ENCODE peak calls at places on chromosomes 6 and 20, in ten cellular contexts. One of them, this sample, is unnamed. For H3K4me1, the result is how much of the 10 kb centered on the place peaks cover.

GRCh38 chr6:125375841-125376240 is 74.1 kb upstream of the HDDC2 start:
- DNase-seq in heart left ventricle: no peak
- DNase-seq in left ventricle myocardium inferior: no peak
- DNase-seq in mesendoderm: no peak
- DNase-seq in PC-3: no peak
- DNase-seq in tibial nerve: no peak
- DNase-seq in GM23248: peak
- DNase-seq in endodermal cell: no peak
- DNase-seq in upper lobe of right lung: no peak
- DNase-seq in tibial artery: no peak
- DNase-seq in this sample: no peak

GRCh38 chr20:24806896-24807676 is 142.0 kb upstream of the CST7 start:
- DNase-seq in heart left ventricle: no peak
- DNase-seq in left ventricle myocardium inferior: no peak
- DNase-seq in mesendoderm: no peak
- DNase-seq in PC-3: no peak
- DNase-seq in tibial nerve: no peak
- DNase-seq in GM23248: no peak
- DNase-seq in endodermal cell: no peak
- DNase-seq in upper lobe of right lung: no peak
- DNase-seq in tibial artery: no peak
- DNase-seq in this sample: peak

GRCh38 chr20:12927489-12927888 is 81.3 kb upstream of the SPTLC3 start:
- DNase-seq in heart left ventricle: no peak
- DNase-seq in left ventricle myocardium inferior: no peak
- DNase-seq in mesendoderm: no peak
- DNase-seq in PC-3: peak
- DNase-seq in tibial nerve: no peak
- DNase-seq in GM23248: peak
- DNase-seq in endodermal cell: no peak
- DNase-seq in upper lobe of right lung: no peak
- DNase-seq in tibial artery: no peak
- DNase-seq in this sample: no peak

GRCh38 chr6:7143161-7143974 is 35.6 kb downstream of the RREB1 start:
- DNase-seq in heart left ventricle: no peak
- DNase-seq in left ventricle myocardium inferior: no peak
- DNase-seq in mesendoderm: peak
- DNase-seq in PC-3: no peak
- DNase-seq in tibial nerve: no peak
- DNase-seq in GM23248: peak
- DNase-seq in endodermal cell: peak
- DNase-seq in upper lobe of right lung: no peak
- DNase-seq in tibial artery: no peak
- DNase-seq in this sample: peak

GRCh38 chr6:169935348-169935718 is 183.9 kb downstream of the ERMARD start:
- DNase-seq in heart left ventricle: no peak
- DNase-seq in left ventricle myocardium inferior: no peak
- DNase-seq in mesendoderm: peak
- DNase-seq in PC-3: peak
- DNase-seq in tibial nerve: no peak
- DNase-seq in GM23248: no peak
- DNase-seq in endodermal cell: no peak
- DNase-seq in upper lobe of right lung: no peak
- DNase-seq in tibial artery: no peak
- DNase-seq in this sample: no peak

GRCh38 chr6:125314019-125314581 is 12.3 kb upstream of the HDDC2 start:
- DNase-seq in heart left ventricle: peak
- DNase-seq in left ventricle myocardium inferior: peak
- DNase-seq in mesendoderm: peak
- DNase-seq in PC-3: peak
- DNase-seq in tibial nerve: peak
- DNase-seq in GM23248: peak
- DNase-seq in endodermal cell: peak
- DNase-seq in upper lobe of right lung: no peak
- DNase-seq in tibial artery: peak
- DNase-seq in this sample: peak

GRCh38 chr6:139107051-139107450 is 27.8 kb upstream of the HECA start:
- DNase-seq in heart left ventricle: no peak
- DNase-seq in left ventricle myocardium inferior: no peak
- DNase-seq in mesendoderm: no peak
- DNase-seq in PC-3: no peak
- DNase-seq in tibial nerve: no peak
- DNase-seq in GM23248: no peak
- DNase-seq in endodermal cell: no peak
- DNase-seq in upper lobe of right lung: no peak
- DNase-seq in tibial artery: no peak
- DNase-seq in this sample: no peak

GRCh38 chr20:59811681-59812171 is 121.7 kb downstream of the SYCP2 start:
- DNase-seq in heart left ventricle: no peak
- DNase-seq in left ventricle myocardium inferior: no peak
- DNase-seq in mesendoderm: no peak
- DNase-seq in PC-3: no peak
- DNase-seq in tibial nerve: peak
- DNase-seq in GM23248: no peak
- DNase-seq in endodermal cell: peak
- DNase-seq in upper lobe of right lung: no peak
- DNase-seq in tibial artery: no peak
- DNase-seq in this sample: no peak

GRCh38 chr6:27814665-27815424 is 97.4 kb downstream of the OR2B2 start:
- DNase-seq in heart left ventricle: peak
- DNase-seq in left ventricle myocardium inferior: no peak
- DNase-seq in mesendoderm: peak
- DNase-seq in PC-3: peak
- DNase-seq in tibial nerve: peak
- DNase-seq in GM23248: peak
- DNase-seq in endodermal cell: peak
- DNase-seq in upper lobe of right lung: no peak
- DNase-seq in tibial artery: peak
- DNase-seq in this sample: peak

GRCh38 chr6:31578058-31578457 is 2.7 kb downstream of the TNF start:
- DNase-seq in heart left ventricle: no peak
- DNase-seq in left ventricle myocardium inferior: no peak
- DNase-seq in mesendoderm: no peak
- DNase-seq in PC-3: no peak
- DNase-seq in tibial nerve: no peak
- DNase-seq in GM23248: no peak
- DNase-seq in endodermal cell: peak
- DNase-seq in upper lobe of right lung: no peak
- DNase-seq in tibial artery: no peak
- DNase-seq in this sample: no peak

GRCh38 chr6:31576897-31577341 is 1.6 kb downstream of the TNF start:
- DNase-seq in heart left ventricle: no peak
- DNase-seq in left ventricle myocardium inferior: no peak
- DNase-seq in mesendoderm: no peak
- DNase-seq in PC-3: no peak
- DNase-seq in tibial nerve: no peak
- DNase-seq in GM23248: no peak
- DNase-seq in endodermal cell: peak
- DNase-seq in upper lobe of right lung: no peak
- DNase-seq in tibial artery: no peak
- DNase-seq in this sample: no peak

GRCh38 chr6:31579546-31580445 is 2.4 kb downstream of the LTB start:
- DNase-seq in heart left ventricle: no peak
- DNase-seq in left ventricle myocardium inferior: no peak
- DNase-seq in mesendoderm: no peak
- DNase-seq in PC-3: no peak
- DNase-seq in tibial nerve: no peak
- DNase-seq in GM23248: no peak
- DNase-seq in endodermal cell: no peak
- DNase-seq in upper lobe of right lung: no peak
- DNase-seq in tibial artery: no peak
- DNase-seq in this sample: no peak

GRCh38 chr6:31579119-31579505 is 3.1 kb downstream of the LTB start:
- DNase-seq in heart left ventricle: no peak
- DNase-seq in left ventricle myocardium inferior: no peak
- DNase-seq in mesendoderm: no peak
- DNase-seq in PC-3: no peak
- DNase-seq in tibial nerve: no peak
- DNase-seq in GM23248: no peak
- DNase-seq in endodermal cell: no peak
- DNase-seq in upper lobe of right lung: no peak
- DNase-seq in tibial artery: no peak
- DNase-seq in this sample: no peak

GRCh38 chr6:31578461-31579118 is 3.2 kb downstream of the TNF start:
- DNase-seq in heart left ventricle: no peak
- DNase-seq in left ventricle myocardium inferior: no peak
- DNase-seq in mesendoderm: peak
- DNase-seq in PC-3: peak
- DNase-seq in tibial nerve: no peak
- DNase-seq in GM23248: no peak
- DNase-seq in endodermal cell: peak
- DNase-seq in upper lobe of right lung: no peak
- DNase-seq in tibial artery: no peak
- DNase-seq in this sample: no peak
- H3K4me1 ChIP-seq in heart left ventricle: under half
- H3K4me1 ChIP-seq in left ventricle myocardium inferior: under half
- H3K4me1 ChIP-seq in mesendoderm: under half
- H3K4me1 ChIP-seq in PC-3: under half
- H3K4me1 ChIP-seq in tibial nerve: under half
- H3K4me1 ChIP-seq in GM23248: under half
- H3K4me1 ChIP-seq in endodermal cell: under half
- H3K4me1 ChIP-seq in upper lobe of right lung: under half
- H3K4me1 ChIP-seq in tibial artery: under half
- H3K4me1 ChIP-seq in this sample: under half

GRCh38 chr6:163612200-163612599 is 197.7 kb downstream of the QKI start:
- DNase-seq in heart left ventricle: no peak
- DNase-seq in left ventricle myocardium inferior: no peak
- DNase-seq in mesendoderm: no peak
- DNase-seq in PC-3: no peak
- DNase-seq in tibial nerve: no peak
- DNase-seq in GM23248: no peak
- DNase-seq in endodermal cell: peak
- DNase-seq in upper lobe of right lung: no peak
- DNase-seq in tibial artery: no peak
- DNase-seq in this sample: no peak
- H3K27ac ChIP-seq in heart left ventricle: no peak
- H3K27ac ChIP-seq in left ventricle myocardium inferior: no peak
- H3K27ac ChIP-seq in mesendoderm: no peak
- H3K27ac ChIP-seq in PC-3: no peak
- H3K27ac ChIP-seq in tibial nerve: no peak
- H3K27ac ChIP-seq in GM23248: no peak
- H3K27ac ChIP-seq in endodermal cell: no peak
- H3K27ac ChIP-seq in upper lobe of right lung: no peak
- H3K27ac ChIP-seq in tibial artery: no peak
- H3K27ac ChIP-seq in this sample: no peak

GRCh38 chr20:63859166-63859699 is 2.1 kb upstream of the ABHD16B start:
- DNase-seq in heart left ventricle: no peak
- DNase-seq in left ventricle myocardium inferior: no peak
- DNase-seq in mesendoderm: no peak
- DNase-seq in PC-3: no peak
- DNase-seq in tibial nerve: no peak
- DNase-seq in GM23248: no peak
- DNase-seq in endodermal cell: no peak
- DNase-seq in upper lobe of right lung: no peak
- DNase-seq in tibial artery: no peak
- DNase-seq in this sample: no peak
- H3K4me1 ChIP-seq in heart left ventricle: half or more
- H3K4me1 ChIP-seq in left ventricle myocardium inferior: half or more
- H3K4me1 ChIP-seq in mesendoderm: under half
- H3K4me1 ChIP-seq in PC-3: under half
- H3K4me1 ChIP-seq in tibial nerve: under half
- H3K4me1 ChIP-seq in GM23248: under half
- H3K4me1 ChIP-seq in endodermal cell: under half
- H3K4me1 ChIP-seq in upper lobe of right lung: half or more
- H3K4me1 ChIP-seq in tibial artery: under half
- H3K4me1 ChIP-seq in this sample: under half

GRCh38 chr20:51738877-51739447 is 29.2 kb downstream of the ATP9A start:
- DNase-seq in heart left ventricle: no peak
- DNase-seq in left ventricle myocardium inferior: no peak
- DNase-seq in mesendoderm: no peak
- DNase-seq in PC-3: peak
- DNase-seq in tibial nerve: no peak
- DNase-seq in GM23248: no peak
- DNase-seq in endodermal cell: no peak
- DNase-seq in upper lobe of right lung: no peak
- DNase-seq in tibial artery: no peak
- DNase-seq in this sample: no peak
- H3K27ac ChIP-seq in heart left ventricle: no peak
- H3K27ac ChIP-seq in left ventricle myocardium inferior: no peak
- H3K27ac ChIP-seq in mesendoderm: no peak
- H3K27ac ChIP-seq in PC-3: peak
- H3K27ac ChIP-seq in tibial nerve: no peak
- H3K27ac ChIP-seq in GM23248: no peak
- H3K27ac ChIP-seq in endodermal cell: no peak
- H3K27ac ChIP-seq in upper lobe of right lung: no peak
- H3K27ac ChIP-seq in tibial artery: no peak
- H3K27ac ChIP-seq in this sample: no peak

GRCh38 chr6:3247255-3248146 is 11.2 kb upstream of the PSMG4 start:
- DNase-seq in heart left ventricle: peak
- DNase-seq in left ventricle myocardium inferior: no peak
- DNase-seq in mesendoderm: peak
- DNase-seq in PC-3: peak
- DNase-seq in tibial nerve: no peak
- DNase-seq in GM23248: peak
- DNase-seq in endodermal cell: peak
- DNase-seq in upper lobe of right lung: no peak
- DNase-seq in tibial artery: no peak
- DNase-seq in this sample: peak
- H3K4me1 ChIP-seq in heart left ventricle: under half
- H3K4me1 ChIP-seq in left ventricle myocardium inferior: under half
- H3K4me1 ChIP-seq in mesendoderm: under half
- H3K4me1 ChIP-seq in PC-3: under half
- H3K4me1 ChIP-seq in tibial nerve: under half
- H3K4me1 ChIP-seq in GM23248: under half
- H3K4me1 ChIP-seq in endodermal cell: under half
- H3K4me1 ChIP-seq in upper lobe of right lung: under half
- H3K4me1 ChIP-seq in tibial artery: under half
- H3K4me1 ChIP-seq in this sample: under half

GRCh38 chr6:30727920-30728605 is 7.9 kb downstream of the TUBB start:
- DNase-seq in heart left ventricle: no peak
- DNase-seq in left ventricle myocardium inferior: no peak
- DNase-seq in mesendoderm: peak
- DNase-seq in PC-3: peak
- DNase-seq in tibial nerve: no peak
- DNase-seq in GM23248: peak
- DNase-seq in endodermal cell: no peak
- DNase-seq in upper lobe of right lung: no peak
- DNase-seq in tibial artery: no peak
- DNase-seq in this sample: no peak
- H3K27ac ChIP-seq in heart left ventricle: no peak
- H3K27ac ChIP-seq in left ventricle myocardium inferior: peak
- H3K27ac ChIP-seq in mesendoderm: peak
- H3K27ac ChIP-seq in PC-3: peak
- H3K27ac ChIP-seq in tibial nerve: peak
- H3K27ac ChIP-seq in GM23248: peak
- H3K27ac ChIP-seq in endodermal cell: no peak
- H3K27ac ChIP-seq in upper lobe of right lung: no peak
- H3K27ac ChIP-seq in tibial artery: peak
- H3K27ac ChIP-seq in this sample: peak

DNA sequence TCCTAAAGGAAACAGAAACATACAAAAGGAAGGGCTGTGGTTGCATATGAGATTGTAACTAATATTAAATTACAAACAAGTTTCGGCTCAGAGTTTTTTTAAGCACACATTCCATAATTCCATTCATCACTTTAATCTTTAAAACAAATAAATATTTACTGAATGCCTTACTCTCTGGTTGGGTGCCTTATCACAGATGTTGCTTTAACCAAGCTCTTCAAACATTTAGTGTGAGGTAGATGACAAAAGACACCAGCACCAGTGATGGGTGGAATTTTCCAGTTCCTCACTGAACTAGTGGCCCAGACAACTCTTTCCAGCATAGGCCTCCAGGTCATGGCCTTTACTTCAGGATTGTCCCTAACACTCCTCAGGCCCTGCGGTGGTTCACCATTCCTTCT is 58.7 kb downstream of the ARHGAP18 start:
- DNase-seq in heart left ventricle: no peak
- DNase-seq in left ventricle myocardium inferior: no peak
- DNase-seq in mesendoderm: no peak
- DNase-seq in PC-3: no peak
- DNase-seq in tibial nerve: no peak
- DNase-seq in GM23248: no peak
- DNase-seq in endodermal cell: no peak
- DNase-seq in upper lobe of right lung: no peak
- DNase-seq in tibial artery: no peak
- DNase-seq in this sample: no peak
- H3K4me1 ChIP-seq in heart left ventricle: under half
- H3K4me1 ChIP-seq in left ventricle myocardium inferior: under half
- H3K4me1 ChIP-seq in mesendoderm: under half
- H3K4me1 ChIP-seq in PC-3: under half
- H3K4me1 ChIP-seq in tibial nerve: under half
- H3K4me1 ChIP-seq in GM23248: under half
- H3K4me1 ChIP-seq in endodermal cell: under half
- H3K4me1 ChIP-seq in upper lobe of right lung: under half
- H3K4me1 ChIP-seq in tibial artery: under half
- H3K4me1 ChIP-seq in this sample: under half